ENCODE peak calls at places on chromosomes 13 and 19, in five cellular contexts. O is suprapubic skin, I is body of pancreas, Z is esophagus squamous epithelium, T is thoracic aorta. K is an unnamed sample. For H3K27me3 and H3K4me1, the result is how much of the 10 kb centered on the place peaks cover.

GRCh38 chr13:43305416-43305815 is 282.0 kb downstream of the DNAJC15 start:
- DNase-seq in Z (no peak), T (no peak), O (no peak), I (no peak), K (no peak)

GRCh38 chr19:52170304-52170703 is 1.1 kb downstream of the ZNF836 start:
- DNase-seq in Z (no peak), O (no peak), T (no peak), I (no peak), K (no peak)

GRCh38 chr19:39603825-39604224 is 1.5 kb downstream of the LGALS13 start:
- DNase-seq in I (no peak), T (no peak), Z (no peak), O (no peak), K (no peak)

GRCh38 chr13:75217949-75218348 is 264.0 kb downstream of the TBC1D4 start:
- DNase-seq in I (no peak), T (no peak), O (no peak), Z (no peak), K (no peak)

GRCh38 chr19:32351807-32352630 is 6.6 kb downstream of the ZNF507 start:
- DNase-seq in Z (no peak), T (no peak), I (no peak), O (no peak), K (no peak)

GRCh38 chr19:38792250-38793111 is 3.5 kb downstream of the LGALS7B start:
- DNase-seq in T (no peak), Z (no peak), I (no peak), O (no peak), K (no peak)

GRCh38 chr19:40398417-40399056 is 8.6 kb upstream of the HIPK4 start:
- DNase-seq in O (no peak), Z (no peak), I (no peak), T (no peak), K (no peak)

GRCh38 chr19:11191273-11191755 is 6.0 kb downstream of the KANK2 start:
- DNase-seq in T (peak), O (peak), Z (no peak), I (no peak), K (no peak)

GRCh38 chr13:80339841-80340642 is 884 bp downstream of the SPRY2 start:
- DNase-seq in Z (no peak), T (no peak), O (peak), I (peak), K (no peak)

GRCh38 chr13:27791901-27792392 is 336 bp upstream of the GSX1 start:
- DNase-seq in O (no peak), I (no peak), T (no peak), Z (no peak), K (no peak)
- H3K27me3 ChIP-seq in O (half or more), I (half or more), T (under half), Z (half or more), K (under half)

DNA sequence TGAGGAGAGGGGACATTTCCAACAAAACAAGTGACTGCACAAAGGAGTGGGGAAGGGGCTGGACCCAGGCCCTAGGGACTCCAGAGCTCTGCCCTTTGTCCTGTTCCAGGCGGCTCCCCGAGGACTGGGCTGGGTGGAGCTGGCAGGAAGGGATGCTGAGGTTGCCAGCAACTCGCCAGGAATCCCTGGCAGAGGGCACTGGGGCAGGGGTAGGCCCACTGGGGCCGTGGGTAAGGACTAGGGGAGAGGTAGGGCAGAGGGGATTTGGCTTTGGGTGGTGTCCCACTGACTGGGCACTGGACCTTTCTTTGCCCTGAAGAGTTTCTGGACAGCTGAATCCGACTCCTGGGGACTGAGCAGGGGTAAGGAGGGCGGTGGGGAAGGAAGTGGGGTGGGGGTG is 7.9 kb downstream of the LIPE start:
- DNase-seq in T (no peak), Z (no peak), I (no peak), O (no peak), K (no peak)
- H3K27ac ChIP-seq in T (no peak), Z (peak), I (no peak), O (no peak), K (no peak)

DNA sequence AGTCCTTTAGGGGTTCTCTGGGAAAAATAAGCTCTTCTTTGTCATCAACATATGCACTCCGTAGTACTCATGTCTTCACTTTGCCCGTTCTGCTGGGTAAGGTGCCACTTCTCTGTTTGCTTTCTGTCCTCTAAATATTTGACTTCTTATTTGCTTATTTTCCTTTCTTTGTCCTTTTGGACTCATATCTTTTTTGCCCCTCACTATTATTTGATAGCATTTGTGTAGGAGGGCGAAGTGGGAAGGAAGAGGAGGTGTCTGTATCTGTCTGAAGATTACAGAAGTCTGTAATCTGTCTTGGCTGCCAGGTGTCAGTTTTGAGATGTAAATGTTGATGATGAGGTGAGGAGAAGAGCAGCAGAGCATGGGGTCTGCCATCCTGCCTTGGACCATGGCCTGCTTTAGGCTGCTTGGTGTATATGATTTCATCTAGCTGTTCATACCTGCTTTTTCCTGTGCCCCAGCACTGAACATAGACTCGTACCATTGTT is 30.8 kb downstream of the USPL1 start:
- DNase-seq in T (no peak), O (no peak), I (no peak), Z (no peak), K (no peak)
- H3K4me1 ChIP-seq in T (under half), O (under half), I (under half), Z (under half), K (under half)

DNA sequence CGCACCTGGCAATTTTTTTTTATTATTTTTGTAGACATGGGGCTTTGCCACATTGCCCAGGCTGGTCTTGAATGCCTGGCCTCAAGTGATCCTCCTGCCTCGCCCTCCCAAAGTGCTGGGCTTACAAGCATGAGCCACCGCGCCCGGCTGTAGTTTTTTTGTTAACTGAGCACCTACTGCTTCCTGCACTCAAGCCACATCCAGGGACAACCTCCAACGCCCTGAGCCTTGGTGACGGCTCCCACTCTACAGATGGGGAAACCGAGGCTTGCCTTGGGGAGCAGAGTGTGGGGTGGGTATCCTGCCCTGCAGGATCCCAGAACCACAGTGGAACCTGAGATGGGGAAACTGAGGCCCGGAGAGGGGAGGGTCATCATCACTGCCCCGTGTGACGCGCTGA is 3.0 kb downstream of the ELANE start:
- DNase-seq in I (no peak), Z (no peak), T (no peak), O (no peak), K (no peak)
- H3K27me3 ChIP-seq in I (under half), Z (under half), T (under half), O (under half), K (under half)

GRCh38 chr19:13827656-13828055 is 32.4 kb downstream of the ZSWIM4 start:
- DNase-seq in T (no peak), I (no peak), Z (no peak), O (no peak), K (peak)
- H3K27ac ChIP-seq in T (no peak), I (no peak), Z (no peak), O (no peak), K (no peak)

GRCh38 chr19:4374451-4375163 is 25.7 kb downstream of the SH3GL1 start:
- DNase-seq in Z (no peak), T (peak), I (peak), O (peak), K (no peak)

GRCh38 chr19:4371209-4371897 is 28.0 kb downstream of the MPND start:
- DNase-seq in T (no peak), O (no peak), I (peak), Z (no peak), K (no peak)

GRCh38 chr19:4371898-4372629 is 28.3 kb downstream of the SH3GL1 start:
- DNase-seq in Z (no peak), I (no peak), O (no peak), T (no peak), K (no peak)

GRCh38 chr19:4373601-4374441 is 26.5 kb downstream of the SH3GL1 start:
- DNase-seq in Z (no peak), T (no peak), O (peak), I (no peak), K (no peak)

DNA sequence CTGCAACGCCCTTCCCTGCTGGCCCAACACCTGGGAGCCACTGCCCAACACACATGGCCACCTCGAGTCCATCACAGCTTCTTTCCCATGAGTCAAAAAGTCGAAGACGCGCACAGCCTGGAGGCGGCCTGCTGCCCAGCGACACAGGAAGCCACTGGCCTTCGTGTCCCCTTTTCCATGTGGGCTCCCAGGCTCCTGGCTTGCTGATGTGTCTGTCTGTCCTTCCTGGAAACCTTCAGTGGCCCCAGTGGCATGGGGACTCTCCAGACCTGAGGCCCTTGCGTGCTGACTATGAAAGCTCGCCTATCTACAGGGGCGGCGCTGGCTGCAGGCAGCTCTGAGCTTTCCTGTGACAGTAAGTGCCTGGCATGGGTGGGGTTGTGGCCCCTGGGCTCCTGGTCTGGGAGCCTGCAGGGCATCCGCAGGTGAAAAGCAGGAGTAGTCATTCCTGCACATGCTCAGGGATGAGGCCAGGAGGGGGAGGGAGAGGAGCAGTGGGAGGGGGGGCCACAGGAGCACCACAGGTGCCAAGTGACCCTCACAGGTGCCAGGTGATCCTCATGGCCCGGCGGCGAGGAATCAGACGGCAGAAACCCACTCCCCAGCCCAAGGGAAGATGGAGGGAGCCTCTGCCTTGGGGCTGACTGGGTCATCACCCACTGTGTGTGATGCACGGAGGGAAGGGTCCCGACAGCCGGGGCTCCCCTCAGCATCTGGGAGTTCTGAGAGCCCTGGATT is 27.5 kb downstream of the SH3GL1 start:
- DNase-seq in T (no peak), Z (no peak), O (no peak), I (no peak), K (no peak)
- H3K4me1 ChIP-seq in T (half or more), Z (half or more), O (half or more), I (half or more), K (half or more)

GRCh38 chr13:28498481-28499115 is 3.7 kb upstream of the FLT1 start:
- DNase-seq in T (no peak), Z (no peak), O (no peak), I (no peak), K (no peak)
- H3K27me3 ChIP-seq in T (under half), Z (under half), O (under half), I (under half), K (under half)

GRCh38 chr19:17615889-17616685 is 60.6 kb downstream of the COLGALT1 start:
- DNase-seq in Z (no peak), O (no peak), T (no peak), I (no peak), K (no peak)
- H3K27ac ChIP-seq in Z (no peak), O (no peak), T (no peak), I (no peak), K (no peak)

K was measured in vagina.